ENCODE peak calls at places on chromosomes 1 and 21, in seven cellular contexts. One of them, this sample, is unnamed.

GRCh38 chr21:45453308-45453950 is 48.5 kb downstream of the COL18A1 start:
- DNase-seq in Peyer's patch: no peak
- DNase-seq in stromal cell of bone marrow: no peak
- DNase-seq in activated CD4-positive, alpha-beta T cell treated with anti-CD3 and anti-CD28 coated beads for 48 hours: no peak
- DNase-seq in left ventricle myocardium inferior: peak; percentile 5
- DNase-seq in ELR: no peak
- DNase-seq in glomerular endothelial cell: no peak
- DNase-seq in this sample: no peak

GRCh38 chr1:183417691-183418491 is at the start of gene NMNAT2:
- DNase-seq in Peyer's patch: no peak
- DNase-seq in stromal cell of bone marrow: no peak
- DNase-seq in activated CD4-positive, alpha-beta T cell treated with anti-CD3 and anti-CD28 coated beads for 48 hours: peak; percentile 17
- DNase-seq in left ventricle myocardium inferior: no peak
- DNase-seq in ELR: peak; percentile 42
- DNase-seq in glomerular endothelial cell: no peak
- DNase-seq in this sample: no peak

GRCh38 chr1:210937846-210938245 is 196.1 kb downstream of the KCNH1 start:
- DNase-seq in Peyer's patch: no peak
- DNase-seq in stromal cell of bone marrow: no peak
- DNase-seq in activated CD4-positive, alpha-beta T cell treated with anti-CD3 and anti-CD28 coated beads for 48 hours: no peak
- DNase-seq in left ventricle myocardium inferior: no peak
- DNase-seq in ELR: no peak
- DNase-seq in glomerular endothelial cell: no peak
- DNase-seq in this sample: no peak

GRCh38 chr1:111139234-111139955 is 498 bp downstream of the DRAM2 start:
- DNase-seq in Peyer's patch: no peak
- DNase-seq in stromal cell of bone marrow: peak; percentile 9
- DNase-seq in activated CD4-positive, alpha-beta T cell treated with anti-CD3 and anti-CD28 coated beads for 48 hours: peak; percentile 56
- DNase-seq in left ventricle myocardium inferior: peak; percentile 40
- DNase-seq in ELR: peak; percentile 73
- DNase-seq in glomerular endothelial cell: no peak
- DNase-seq in this sample: no peak

GRCh38 chr1:159089184-159089791 is 12.7 kb upstream of the AIM2 start:
- DNase-seq in Peyer's patch: no peak
- DNase-seq in stromal cell of bone marrow: no peak
- DNase-seq in activated CD4-positive, alpha-beta T cell treated with anti-CD3 and anti-CD28 coated beads for 48 hours: no peak
- DNase-seq in left ventricle myocardium inferior: no peak
- DNase-seq in ELR: no peak
- DNase-seq in glomerular endothelial cell: no peak
- DNase-seq in this sample: no peak

GRCh38 chr1:221100196-221100950 is 221.1 kb downstream of the HLX start:
- DNase-seq in Peyer's patch: no peak
- DNase-seq in stromal cell of bone marrow: peak; percentile 77
- DNase-seq in activated CD4-positive, alpha-beta T cell treated with anti-CD3 and anti-CD28 coated beads for 48 hours: no peak
- DNase-seq in left ventricle myocardium inferior: no peak
- DNase-seq in ELR: peak; percentile 90
- DNase-seq in glomerular endothelial cell: no peak
- DNase-seq in this sample: peak; percentile 76

GRCh38 chr1:224540535-224540934 is 75.6 kb upstream of the CNIH3 start:
- DNase-seq in Peyer's patch: no peak
- DNase-seq in stromal cell of bone marrow: no peak
- DNase-seq in activated CD4-positive, alpha-beta T cell treated with anti-CD3 and anti-CD28 coated beads for 48 hours: no peak
- DNase-seq in left ventricle myocardium inferior: no peak
- DNase-seq in ELR: no peak
- DNase-seq in glomerular endothelial cell: no peak
- DNase-seq in this sample: no peak

GRCh38 chr1:174358786-174359453 is 88.8 kb upstream of the GPR52 start:
- DNase-seq in Peyer's patch: no peak
- DNase-seq in stromal cell of bone marrow: no peak
- DNase-seq in activated CD4-positive, alpha-beta T cell treated with anti-CD3 and anti-CD28 coated beads for 48 hours: no peak
- DNase-seq in left ventricle myocardium inferior: no peak
- DNase-seq in ELR: peak; percentile 9
- DNase-seq in glomerular endothelial cell: no peak
- DNase-seq in this sample: no peak

GRCh38 chr1:203173566-203173965 is 2.1 kb downstream of the MYBPH start:
- DNase-seq in Peyer's patch: no peak
- DNase-seq in stromal cell of bone marrow: no peak
- DNase-seq in activated CD4-positive, alpha-beta T cell treated with anti-CD3 and anti-CD28 coated beads for 48 hours: no peak
- DNase-seq in left ventricle myocardium inferior: no peak
- DNase-seq in ELR: no peak
- DNase-seq in glomerular endothelial cell: no peak
- DNase-seq in this sample: no peak

GRCh38 chr1:177283380-177283779 is 112.6 kb downstream of the BRINP2 start:
- DNase-seq in Peyer's patch: no peak
- DNase-seq in stromal cell of bone marrow: no peak
- DNase-seq in activated CD4-positive, alpha-beta T cell treated with anti-CD3 and anti-CD28 coated beads for 48 hours: no peak
- DNase-seq in left ventricle myocardium inferior: no peak
- DNase-seq in ELR: no peak
- DNase-seq in glomerular endothelial cell: no peak
- DNase-seq in this sample: no peak

GRCh38 chr1:219174672-219175564 is 1.2 kb downstream of the LYPLAL1 start:
- DNase-seq in Peyer's patch: no peak
- DNase-seq in stromal cell of bone marrow: peak; percentile 81
- DNase-seq in activated CD4-positive, alpha-beta T cell treated with anti-CD3 and anti-CD28 coated beads for 48 hours: peak; percentile 20
- DNase-seq in left ventricle myocardium inferior: no peak
- DNase-seq in ELR: peak; percentile 85
- DNase-seq in glomerular endothelial cell: peak; percentile 55
- DNase-seq in this sample: peak; percentile 60

GRCh38 chr1:246726881-246727280 is 2.7 kb downstream of the SCCPDH start:
- DNase-seq in Peyer's patch: no peak
- DNase-seq in stromal cell of bone marrow: no peak
- DNase-seq in activated CD4-positive, alpha-beta T cell treated with anti-CD3 and anti-CD28 coated beads for 48 hours: no peak
- DNase-seq in left ventricle myocardium inferior: no peak
- DNase-seq in ELR: no peak
- DNase-seq in glomerular endothelial cell: no peak
- DNase-seq in this sample: no peak

GRCh38 chr1:184930232-184930631 is 44.1 kb downstream of the NIBAN1 start:
- DNase-seq in Peyer's patch: no peak
- DNase-seq in stromal cell of bone marrow: no peak
- DNase-seq in activated CD4-positive, alpha-beta T cell treated with anti-CD3 and anti-CD28 coated beads for 48 hours: no peak
- DNase-seq in left ventricle myocardium inferior: no peak
- DNase-seq in ELR: no peak
- DNase-seq in glomerular endothelial cell: no peak
- DNase-seq in this sample: no peak

GRCh38 chr1:119075614-119076013 is 64.8 kb downstream of the WARS2 start:
- DNase-seq in Peyer's patch: no peak
- DNase-seq in stromal cell of bone marrow: peak; percentile 78
- DNase-seq in activated CD4-positive, alpha-beta T cell treated with anti-CD3 and anti-CD28 coated beads for 48 hours: no peak
- DNase-seq in left ventricle myocardium inferior: no peak
- DNase-seq in ELR: peak; percentile 55
- DNase-seq in glomerular endothelial cell: no peak
- DNase-seq in this sample: peak; percentile 46

GRCh38 chr1:14140800-14141526 is 441.0 kb downstream of the PRDM2 start:
- DNase-seq in Peyer's patch: no peak
- DNase-seq in stromal cell of bone marrow: no peak
- DNase-seq in activated CD4-positive, alpha-beta T cell treated with anti-CD3 and anti-CD28 coated beads for 48 hours: no peak
- DNase-seq in left ventricle myocardium inferior: peak; percentile 72
- DNase-seq in ELR: no peak
- DNase-seq in glomerular endothelial cell: no peak
- DNase-seq in this sample: no peak

GRCh38 chr1:115300087-115300856 is 37.8 kb downstream of the NGF start:
- DNase-seq in Peyer's patch: no peak
- DNase-seq in stromal cell of bone marrow: no peak
- DNase-seq in activated CD4-positive, alpha-beta T cell treated with anti-CD3 and anti-CD28 coated beads for 48 hours: no peak
- DNase-seq in left ventricle myocardium inferior: no peak
- DNase-seq in ELR: peak; percentile 66
- DNase-seq in glomerular endothelial cell: no peak
- DNase-seq in this sample: no peak

GRCh38 chr1:116374340-116375164 is 1.5 kb downstream of the ATP1A1 start:
- DNase-seq in Peyer's patch: peak; percentile 63
- DNase-seq in stromal cell of bone marrow: no peak
- DNase-seq in activated CD4-positive, alpha-beta T cell treated with anti-CD3 and anti-CD28 coated beads for 48 hours: peak; percentile 38
- DNase-seq in left ventricle myocardium inferior: no peak
- DNase-seq in ELR: peak; percentile 22
- DNase-seq in glomerular endothelial cell: no peak
- DNase-seq in this sample: no peak